ENCODE peak calls at places on chromosomes 12 and 14, in four cellular contexts. L is K562, N is heart left ventricle, E is ovary. H is an unnamed sample.

GRCh38 chr12:15601210-15601800 is 187.9 kb downstream of the EPS8 start:
- DNase-seq in N (no peak), L (no peak), E (no peak), H (peak; percentile 19)

GRCh38 chr12:55681142-55682077 is 26.3 kb downstream of the ITGA7 start:
- DNase-seq in N (peak; percentile 64), E (peak; percentile 49), L (no peak), H (peak; percentile 76)

GRCh38 chr12:115253049-115253448 is 569.1 kb upstream of the TBX3 start:
- DNase-seq in E (no peak), L (no peak), N (no peak), H (no peak)

GRCh38 chr12:80101126-80101525 is 1.8 kb downstream of the OTOGL start:
- DNase-seq in E (no peak), N (no peak), L (no peak), H (peak; percentile 30)

GRCh38 chr14:55274760-55275159 is 3.5 kb downstream of the FBXO34 start:
- DNase-seq in L (no peak), E (no peak), N (no peak), H (no peak)

GRCh38 chr14:59630281-59630963 is 53.8 kb upstream of the CCDC175 start:
- DNase-seq in N (no peak), L (no peak), E (no peak), H (no peak)

GRCh38 chr12:43805149-43805856 is 814 bp downstream of the TWF1 start:
- DNase-seq in N (no peak), L (no peak), E (no peak), H (peak; percentile 42)

GRCh38 chr12:52598966-52599365 is 2.3 kb downstream of the KRT72 start:
- DNase-seq in N (no peak), L (no peak), E (no peak), H (no peak)

GRCh38 chr12:22969521-22969920 is 344.6 kb downstream of the ETNK1 start:
- DNase-seq in E (no peak), L (no peak), N (no peak), H (no peak)

GRCh38 chr12:42802688-42803279 is 213.2 kb upstream of the PRICKLE1 start:
- DNase-seq in E (no peak), L (no peak), N (no peak), H (no peak)

GRCh38 chr12:130775953-130776856 is 60.1 kb upstream of the RIMBP2 start:
- DNase-seq in N (peak; percentile 32), L (no peak), E (peak; percentile 68), H (peak; percentile 79)

GRCh38 chr14:62432955-62433354 is 612.3 kb downstream of the KCNH5 start:
- DNase-seq in N (no peak), E (no peak), L (no peak), H (no peak)

GRCh38 chr12:122028601-122029560 is 7.2 kb downstream of the BCL7A start:
- DNase-seq in E (no peak), N (no peak), L (no peak), H (peak; percentile 40)

GRCh38 chr12:62621239-62621638 is 154.6 kb downstream of the MON2 start:
- DNase-seq in N (no peak), E (no peak), L (no peak), H (no peak)

GRCh38 chr12:70955415-70955814 is 34.9 kb upstream of the PTPRR start:
- DNase-seq in E (no peak), N (no peak), L (no peak), H (no peak)

GRCh38 chr12:74489543-74489942 is 48.1 kb upstream of the ATXN7L3B start:
- DNase-seq in E (no peak), N (no peak), L (no peak), H (no peak)

GRCh38 chr14:99809376-99809775 is 16.2 kb downstream of the EML1 start:
- DNase-seq in L (no peak), E (peak; percentile 67), N (no peak), H (no peak)

GRCh38 chr14:28831126-28831525 is 64.5 kb downstream of the FOXG1 start:
- DNase-seq in L (no peak), E (no peak), N (no peak), H (no peak)

GRCh38 chr14:64706552-64707193 is 2.4 kb downstream of the PLEKHG3 start:
- DNase-seq in E (peak; percentile 77), L (no peak), N (peak; percentile 67), H (no peak)

GRCh38 chr14:83120187-83120586 is 1586.5 kb upstream of the SEL1L start:
- DNase-seq in L (no peak), N (no peak), E (no peak), H (no peak)

GRCh38 chr12:22802883-22803640 is 178.1 kb downstream of the ETNK1 start:
- DNase-seq in N (no peak), L (no peak), E (no peak), H (no peak)

GRCh38 chr14:79483472-79483871 is 727.8 kb downstream of the DIO2 start:
- DNase-seq in N (no peak), L (no peak), E (no peak), H (no peak)

GRCh38 chr12:93699271-93700141 is 22.3 kb downstream of the CRADD start:
- DNase-seq in L (no peak), N (no peak), E (no peak), H (no peak)

GRCh38 chr14:65833256-65833880 is 420.8 kb downstream of the FUT8 start:
- DNase-seq in N (no peak), E (no peak), L (no peak), H (no peak)

GRCh38 chr12:116759783-116760581 is 21.9 kb downstream of the RNFT2 start:
- DNase-seq in L (peak; percentile 86), E (no peak), N (peak; percentile 20), H (no peak)

GRCh38 chr12:104609083-104609844 is 152.5 kb downstream of the CHST11 start:
- DNase-seq in N (no peak), E (no peak), L (no peak), H (no peak)

GRCh38 chr14:55131782-55132181 is 2.7 kb downstream of the LGALS3 start:
- DNase-seq in L (no peak), N (no peak), E (no peak), H (peak; percentile 64)

GRCh38 chr14:103198429-103199140 is 75.3 kb downstream of the TNFAIP2 start:
- DNase-seq in L (no peak), N (no peak), E (no peak), H (peak; percentile 48)

GRCh38 chr12:64678248-64678647 is 68.0 kb downstream of the RASSF3 start:
- DNase-seq in L (no peak), E (no peak), N (no peak), H (no peak)

GRCh38 chr12:105477873-105478272 is 147.4 kb downstream of the C12orf75 start:
- DNase-seq in E (no peak), L (no peak), N (peak; percentile 30), H (no peak)

GRCh38 chr14:78697341-78697740 is 527.2 kb downstream of the NRXN3 start:
- DNase-seq in N (no peak), E (no peak), L (no peak), H (peak; percentile 18)

GRCh38 chr12:27607611-27608010 is 83.6 kb downstream of the PPFIBP1 start:
- DNase-seq in E (no peak), L (no peak), N (no peak), H (no peak)

GRCh38 chr14:92540472-92541048 is 27.0 kb downstream of the RIN3 start:
- DNase-seq in L (no peak), N (peak; percentile 93), E (peak; percentile 94), H (peak; percentile 33)

GRCh38 chr14:62117010-62117717 is 354.9 kb downstream of the SNAPC1 start:
- DNase-seq in N (peak; percentile 29), L (no peak), E (peak; percentile 66), H (no peak)

GRCh38 chr12:107650977-107651376 is 34.6 kb upstream of the PWP1 start:
- DNase-seq in N (no peak), L (no peak), E (no peak), H (no peak)

GRCh38 chr12:109727039-109727723 is 13.6 kb downstream of the FAM222A start:
- DNase-seq in N (no peak), E (peak; percentile 37), L (no peak), H (no peak)

GRCh38 chr12:76356094-76356493 is 7.9 kb upstream of the BBS10 start:
- DNase-seq in E (no peak), L (no peak), N (no peak), H (no peak)

GRCh38 chr14:91344107-91344506 is 73.5 kb downstream of the CCDC88C start:
- DNase-seq in L (no peak), N (no peak), E (no peak), H (peak; percentile 60)

GRCh38 chr12:113088971-113089756 is 32.6 kb downstream of the DTX1 start:
- DNase-seq in N (no peak), E (no peak), L (no peak), H (no peak)
- TF ChIP-seq POLR2A in N (no peak), E (no peak), L (no peak), H (no peak)

GRCh38 chr12:10959777-10960176 is 20.7 kb upstream of the TAS2R14 start:
- DNase-seq in L (no peak), N (no peak), E (no peak), H (no peak)
- H3K4me3 ChIP-seq in L (no peak overlapping the region), N (no peak overlapping the region), E (no peak overlapping the region), H (no peak overlapping the region)

GRCh38 chr12:56947633-56948535 is 9.5 kb downstream of the RDH16 start:
- DNase-seq in L (no peak), E (no peak), N (no peak), H (peak; percentile 29)
- TF ChIP-seq CTCF in L (peak; percentile 26), E (no peak), N (peak; percentile 34), H (no peak)

GRCh38 chr14:101518611-101519048 is 42.7 kb upstream of the DIO3 start:
- DNase-seq in N (no peak), L (no peak), E (peak; percentile 59), H (no peak)

GRCh38 chr14:101520621-101521305 is 40.5 kb upstream of the DIO3 start:
- DNase-seq in E (peak; percentile 79), N (no peak), L (no peak), H (no peak)

GRCh38 chr14:101519090-101519489 is 42.2 kb upstream of the DIO3 start:
- DNase-seq in L (no peak), N (no peak), E (no peak), H (no peak)

GRCh38 chr14:101521306-101521935 is 39.9 kb upstream of the DIO3 start:
- DNase-seq in E (no peak), N (no peak), L (no peak), H (no peak)

DNA sequence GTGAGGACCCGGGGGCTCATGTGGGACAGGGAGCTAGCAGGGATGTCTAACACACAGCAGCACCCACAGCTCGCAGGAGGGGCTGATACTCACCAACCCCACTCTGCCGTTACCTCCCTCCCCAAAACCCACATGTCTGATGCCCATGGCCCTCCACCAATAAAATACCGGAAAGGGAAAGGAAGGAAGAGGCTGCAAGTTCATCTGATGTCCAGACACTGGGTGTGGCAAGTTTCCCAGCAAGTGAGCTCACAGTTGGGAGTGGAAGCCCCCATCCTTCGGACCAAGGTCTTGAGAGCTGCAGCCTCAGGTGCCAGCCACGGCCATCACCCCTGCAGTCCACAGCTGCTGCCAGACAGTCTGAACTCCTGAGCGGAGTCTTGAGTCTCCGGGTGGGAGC is 39.3 kb upstream of the DIO3 start:
- DNase-seq in E (no peak), N (no peak), L (no peak), H (no peak)
- TF ChIP-seq POLR2A in E (no peak), N (no peak), L (no peak), H (no peak)

H was measured in NB4.